ENCODE peak calls at places on chromosomes 2 and 18, in four cellular contexts. V is ELR, N is NCI-H2029 treated with DMSO at 0.1 percent for 48 hours, M is Right ventricle myocardium inferior. W is an unnamed sample.

GRCh38 chr2:190837417-190837816 is 43.2 kb upstream of the GLS start:
- DNase-seq in M (no peak), V (peak), N (no peak), W (no peak)

GRCh38 chr2:18883626-18884456 is 294.5 kb upstream of the NT5C1B start:
- DNase-seq in M (no peak), N (no peak), V (peak), W (no peak)

GRCh38 chr2:232276739-232277313 is 101.7 kb upstream of the ALPP start:
- DNase-seq in M (no peak), V (no peak), N (no peak), W (no peak)

GRCh38 chr2:240922234-240922981 is 16.3 kb downstream of the CROCC2 start:
- DNase-seq in M (peak), V (no peak), N (no peak), W (peak)

GRCh38 chr2:54411801-54412354 is 44.2 kb upstream of the SPTBN1 start:
- DNase-seq in N (no peak), M (no peak), V (no peak), W (no peak)

GRCh38 chr2:196594158-196594557 is 45.4 kb upstream of the CCDC150 start:
- DNase-seq in M (no peak), N (no peak), V (no peak), W (peak)

GRCh38 chr18:49321800-49322461 is 138.5 kb downstream of the DYM start:
- DNase-seq in N (no peak), M (no peak), V (peak), W (no peak)

GRCh38 chr2:43328157-43328556 is 101.8 kb upstream of the ZFP36L2 start:
- DNase-seq in N (peak), M (no peak), V (no peak), W (no peak)

GRCh38 chr2:204072443-204073324 is 136.1 kb downstream of the ICOS start:
- DNase-seq in N (no peak), M (no peak), V (peak), W (peak)

GRCh38 chr2:174335605-174336402 is 1.1 kb downstream of the SP9 start:
- DNase-seq in N (no peak), M (peak), V (peak), W (no peak)

GRCh38 chr2:64982932-64983331 is 6.3 kb upstream of the SLC1A4 start:
- DNase-seq in N (no peak), M (no peak), V (no peak), W (no peak)

GRCh38 chr2:46257980-46258379 is 39.2 kb upstream of the EPAS1 start:
- DNase-seq in N (no peak), M (no peak), V (no peak), W (no peak)

GRCh38 chr2:138919336-138919735 is 139.1 kb upstream of the NXPH2 start:
- DNase-seq in N (no peak), V (no peak), M (no peak), W (no peak)

GRCh38 chr2:204205548-204205947 is 269.0 kb downstream of the ICOS start:
- DNase-seq in V (no peak), M (no peak), N (no peak), W (no peak)

GRCh38 chr2:20104900-20105545 is 53.6 kb upstream of the LAPTM4A start:
- DNase-seq in V (no peak), N (peak), M (no peak), W (no peak)

GRCh38 chr2:40283111-40283909 is 168.6 kb downstream of the SLC8A1 start:
- DNase-seq in V (no peak), M (no peak), N (no peak), W (no peak)